ENCODE peak calls at places on chromosome 16, in eight cellular contexts. One of them, this sample, is unnamed.

GRCh38 chr16:50523710-50524109 is 24.5 kb upstream of the NKD1 start:
- DNase-seq in activated CD4-positive, alpha-beta T cell treated with anti-CD3 and anti-CD28 coated beads, Interleukin-2, amount 50 U/mL, for 1 hour: no peak
- DNase-seq in bronchial epithelial cell: no peak
- DNase-seq in activated CD8-positive, alpha-beta memory T cell treated with anti-CD3 and anti-CD28 coated beads, Interleukin-2, amount 50 U/mL, for 48 hours: no peak
- DNase-seq in activated naive CD4-positive, alpha-beta T cell: no peak
- DNase-seq in NCI-H748 treated with DMSO at 0.1 percent for 48 hours: no peak
- DNase-seq in substantia nigra: no peak
- DNase-seq in AG09309: no peak
- DNase-seq in this sample: no peak

GRCh38 chr16:70574595-70575271 is 51.1 kb downstream of the SF3B3 start:
- DNase-seq in activated CD4-positive, alpha-beta T cell treated with anti-CD3 and anti-CD28 coated beads, Interleukin-2, amount 50 U/mL, for 1 hour: no peak
- DNase-seq in bronchial epithelial cell: peak
- DNase-seq in activated naive CD4-positive, alpha-beta T cell: no peak
- DNase-seq in substantia nigra: no peak
- DNase-seq in activated CD8-positive, alpha-beta memory T cell treated with anti-CD3 and anti-CD28 coated beads, Interleukin-2, amount 50 U/mL, for 48 hours: no peak
- DNase-seq in NCI-H748 treated with DMSO at 0.1 percent for 48 hours: no peak
- DNase-seq in AG09309: no peak
- DNase-seq in this sample: no peak

GRCh38 chr16:84547539-84548058 is 43.1 kb upstream of the MEAK7 start:
- DNase-seq in NCI-H748 treated with DMSO at 0.1 percent for 48 hours: no peak
- DNase-seq in substantia nigra: no peak
- DNase-seq in activated CD8-positive, alpha-beta memory T cell treated with anti-CD3 and anti-CD28 coated beads, Interleukin-2, amount 50 U/mL, for 48 hours: no peak
- DNase-seq in activated CD4-positive, alpha-beta T cell treated with anti-CD3 and anti-CD28 coated beads, Interleukin-2, amount 50 U/mL, for 1 hour: no peak
- DNase-seq in activated naive CD4-positive, alpha-beta T cell: no peak
- DNase-seq in AG09309: no peak
- DNase-seq in bronchial epithelial cell: no peak
- DNase-seq in this sample: no peak

GRCh38 chr16:88652763-88653065 is 1.9 kb upstream of the CYBA start:
- DNase-seq in substantia nigra: no peak
- DNase-seq in AG09309: no peak
- DNase-seq in NCI-H748 treated with DMSO at 0.1 percent for 48 hours: no peak
- DNase-seq in bronchial epithelial cell: no peak
- DNase-seq in activated CD4-positive, alpha-beta T cell treated with anti-CD3 and anti-CD28 coated beads, Interleukin-2, amount 50 U/mL, for 1 hour: no peak
- DNase-seq in activated naive CD4-positive, alpha-beta T cell: no peak
- DNase-seq in activated CD8-positive, alpha-beta memory T cell treated with anti-CD3 and anti-CD28 coated beads, Interleukin-2, amount 50 U/mL, for 48 hours: no peak
- DNase-seq in this sample: no peak

GRCh38 chr16:78629173-78629572 is 529.7 kb downstream of the WWOX start:
- DNase-seq in activated CD8-positive, alpha-beta memory T cell treated with anti-CD3 and anti-CD28 coated beads, Interleukin-2, amount 50 U/mL, for 48 hours: no peak
- DNase-seq in activated CD4-positive, alpha-beta T cell treated with anti-CD3 and anti-CD28 coated beads, Interleukin-2, amount 50 U/mL, for 1 hour: no peak
- DNase-seq in activated naive CD4-positive, alpha-beta T cell: no peak
- DNase-seq in AG09309: no peak
- DNase-seq in bronchial epithelial cell: no peak
- DNase-seq in substantia nigra: no peak
- DNase-seq in NCI-H748 treated with DMSO at 0.1 percent for 48 hours: no peak
- DNase-seq in this sample: no peak

GRCh38 chr16:19595043-19595767 is 39.7 kb downstream of the VPS35L start:
- DNase-seq in substantia nigra: no peak
- DNase-seq in activated CD8-positive, alpha-beta memory T cell treated with anti-CD3 and anti-CD28 coated beads, Interleukin-2, amount 50 U/mL, for 48 hours: no peak
- DNase-seq in activated CD4-positive, alpha-beta T cell treated with anti-CD3 and anti-CD28 coated beads, Interleukin-2, amount 50 U/mL, for 1 hour: no peak
- DNase-seq in bronchial epithelial cell: peak
- DNase-seq in AG09309: peak
- DNase-seq in NCI-H748 treated with DMSO at 0.1 percent for 48 hours: no peak
- DNase-seq in activated naive CD4-positive, alpha-beta T cell: no peak
- DNase-seq in this sample: peak

GRCh38 chr16:14564323-14564722 is 65.7 kb downstream of the PARN start:
- DNase-seq in AG09309: no peak
- DNase-seq in substantia nigra: no peak
- DNase-seq in activated CD8-positive, alpha-beta memory T cell treated with anti-CD3 and anti-CD28 coated beads, Interleukin-2, amount 50 U/mL, for 48 hours: no peak
- DNase-seq in activated naive CD4-positive, alpha-beta T cell: no peak
- DNase-seq in activated CD4-positive, alpha-beta T cell treated with anti-CD3 and anti-CD28 coated beads, Interleukin-2, amount 50 U/mL, for 1 hour: no peak
- DNase-seq in NCI-H748 treated with DMSO at 0.1 percent for 48 hours: no peak
- DNase-seq in bronchial epithelial cell: peak
- DNase-seq in this sample: no peak

GRCh38 chr16:55622930-55623561 is 32.7 kb upstream of the SLC6A2 start:
- DNase-seq in activated CD8-positive, alpha-beta memory T cell treated with anti-CD3 and anti-CD28 coated beads, Interleukin-2, amount 50 U/mL, for 48 hours: no peak
- DNase-seq in substantia nigra: no peak
- DNase-seq in AG09309: no peak
- DNase-seq in bronchial epithelial cell: peak
- DNase-seq in activated CD4-positive, alpha-beta T cell treated with anti-CD3 and anti-CD28 coated beads, Interleukin-2, amount 50 U/mL, for 1 hour: no peak
- DNase-seq in NCI-H748 treated with DMSO at 0.1 percent for 48 hours: no peak
- DNase-seq in activated naive CD4-positive, alpha-beta T cell: no peak
- DNase-seq in this sample: no peak

GRCh38 chr16:81625544-81626152 is 153.4 kb upstream of the PLCG2 start:
- DNase-seq in activated naive CD4-positive, alpha-beta T cell: no peak
- DNase-seq in activated CD4-positive, alpha-beta T cell treated with anti-CD3 and anti-CD28 coated beads, Interleukin-2, amount 50 U/mL, for 1 hour: no peak
- DNase-seq in bronchial epithelial cell: peak
- DNase-seq in AG09309: no peak
- DNase-seq in activated CD8-positive, alpha-beta memory T cell treated with anti-CD3 and anti-CD28 coated beads, Interleukin-2, amount 50 U/mL, for 48 hours: no peak
- DNase-seq in substantia nigra: peak
- DNase-seq in NCI-H748 treated with DMSO at 0.1 percent for 48 hours: no peak
- DNase-seq in this sample: no peak